ENCODE peak calls at places on chromosomes 2 and 18, in six cellular contexts. C is upper lobe of right lung, P is GM23248, U is colonic mucosa, Y is tibial artery, K is fibroblast of lung. R is an unnamed sample.

GRCh38 chr2:170354855-170355649 is 177.1 kb downstream of the MYO3B start:
- DNase-seq in C (no peak), P (no peak), U (no peak), Y (no peak), K (no peak), R (no peak)

GRCh38 chr2:110770696-110771425 is 38.5 kb downstream of the ACOXL start:
- DNase-seq in C (no peak), P (peak; percentile 77), U (no peak), Y (peak; percentile 57), K (peak; percentile 12), R (no peak)

GRCh38 chr2:6535572-6535971 is 330.1 kb downstream of the CMPK2 start:
- DNase-seq in C (no peak), P (no peak), U (no peak), Y (no peak), K (no peak), R (no peak)

GRCh38 chr18:13376841-13377351 is 158.3 kb downstream of the LDLRAD4 start:
- DNase-seq in C (no peak), P (no peak), U (no peak), Y (no peak), K (no peak), R (peak; percentile 64)

GRCh38 chr2:189287982-189288494 is 108.5 kb upstream of the COL5A2 start:
- DNase-seq in C (no peak), P (peak; percentile 87), U (no peak), Y (no peak), K (peak; percentile 88), R (no peak)

GRCh38 chr2:160666019-160666676 is 172.5 kb upstream of the RBMS1 start:
- DNase-seq in C (no peak), P (peak; percentile 97), U (no peak), Y (no peak), K (peak; percentile 99), R (no peak)

GRCh38 chr18:58558514-58558913 is 70.4 kb downstream of the ALPK2 start:
- DNase-seq in C (no peak), P (no peak), U (no peak), Y (no peak), K (no peak), R (no peak)

GRCh38 chr2:223562078-223562477 is 40.1 kb downstream of the SCG2 start:
- DNase-seq in C (no peak), P (no peak), U (no peak), Y (no peak), K (no peak), R (no peak)

GRCh38 chr2:163667064-163667887 is 68.5 kb downstream of the FIGN start:
- DNase-seq in C (no peak), P (peak; percentile 72), U (no peak), Y (no peak), K (peak; percentile 97), R (no peak)

GRCh38 chr2:43764086-43764710 is 9.6 kb upstream of the DYNC2LI1 start:
- DNase-seq in C (no peak), P (peak; percentile 28), U (no peak), Y (no peak), K (no peak), R (no peak)

GRCh38 chr2:145753966-145754365 is 1234.0 kb upstream of the ZEB2 start:
- DNase-seq in C (no peak), P (no peak), U (no peak), Y (no peak), K (no peak), R (no peak)

DNA sequence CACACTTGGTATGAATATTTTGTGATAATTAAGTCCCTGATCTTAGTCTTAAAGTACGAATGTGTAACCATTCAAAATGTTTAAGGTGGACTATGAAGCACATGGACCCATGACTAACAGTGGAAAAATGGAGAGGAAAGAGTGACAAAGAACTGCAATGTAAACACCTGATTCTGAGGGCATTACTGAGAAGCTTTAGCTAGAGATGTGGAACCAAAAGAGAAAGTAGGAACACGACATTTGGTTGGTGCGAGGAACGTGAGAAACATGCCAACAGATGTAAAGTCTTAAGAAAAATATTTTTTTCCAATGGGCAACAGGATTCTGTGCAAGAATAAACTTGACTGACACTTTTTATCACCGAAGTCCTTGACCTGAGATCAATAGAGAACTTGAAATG is 1618.6 kb downstream of the DPP10 start:
- DNase-seq in C (no peak), P (no peak), U (no peak), Y (no peak), K (no peak), R (no peak)
- H3K9me3 ChIP-seq in C (no peaks in the 10 kb centered on the region), P (peaks cover 2% of the 10 kb centered on the region), U (no peaks in the 10 kb centered on the region), Y (no peaks in the 10 kb centered on the region), K (no peaks in the 10 kb centered on the region), R (no peaks in the 10 kb centered on the region)

GRCh38 chr2:15990151-15991101 is 50.1 kb downstream of the MYCN start:
- DNase-seq in C (no peak), P (no peak), U (no peak), Y (no peak), K (no peak), R (no peak)

GRCh38 chr2:15988724-15989123 is 48.4 kb downstream of the MYCN start:
- DNase-seq in C (no peak), P (no peak), U (no peak), Y (no peak), K (no peak), R (no peak)

GRCh38 chr2:15991231-15991630 is 50.9 kb downstream of the MYCN start:
- DNase-seq in C (no peak), P (no peak), U (no peak), Y (no peak), K (no peak), R (no peak)

GRCh38 chr2:15986644-15987043 is 46.3 kb downstream of the MYCN start:
- DNase-seq in C (no peak), P (no peak), U (no peak), Y (no peak), K (no peak), R (no peak)

GRCh38 chr2:15989559-15989958 is 49.2 kb downstream of the MYCN start:
- DNase-seq in C (no peak), P (no peak), U (no peak), Y (no peak), K (no peak), R (no peak)
- H3K9me3 ChIP-seq in C (no peaks in the 10 kb centered on the region), P (no peaks in the 10 kb centered on the region), U (no peaks in the 10 kb centered on the region), Y (no peaks in the 10 kb centered on the region), K (no peaks in the 10 kb centered on the region), R (no peaks in the 10 kb centered on the region)

GRCh38 chr18:80026363-80026762 is 7.9 kb upstream of the RBFA start:
- DNase-seq in C (no peak), P (no peak), U (no peak), Y (no peak), K (no peak), R (no peak)
- H3K9me3 ChIP-seq in C (peaks cover 52% of the 10 kb centered on the region), P (no peaks in the 10 kb centered on the region), U (no peaks in the 10 kb centered on the region), Y (peaks cover 16% of the 10 kb centered on the region), K (no peaks in the 10 kb centered on the region), R (peaks cover 34% of the 10 kb centered on the region)

GRCh38 chr2:89784960-89785359 is 1093.5 kb downstream of the RPIA start:
- DNase-seq in C (no peak), P (no peak), U (no peak), Y (no peak), K (no peak), R (no peak)
- H3K9me3 ChIP-seq in C (peaks cover 56% of the 10 kb centered on the region), P (peaks cover 13% of the 10 kb centered on the region), U (peaks cover 6% of the 10 kb centered on the region), Y (no peaks in the 10 kb centered on the region), K (peaks cover 7% of the 10 kb centered on the region), R (peaks cover 28% of the 10 kb centered on the region)